ENCODE peak calls at places on chromosomes 7 and 10, in four cellular contexts. One of them, this sample, is unnamed.

GRCh38 chr10:29104661-29105369 is 184.1 kb upstream of the LYZL1 start:
- DNase-seq in HepG2: peak
- DNase-seq in K562: no peak
- DNase-seq in GM12878: no peak
- DNase-seq in this sample: peak

GRCh38 chr7:147653456-147653855 is 937.1 kb upstream of the C7orf33 start:
- DNase-seq in K562: no peak
- DNase-seq in GM12878: no peak
- DNase-seq in HepG2: no peak
- DNase-seq in this sample: no peak

GRCh38 chr10:75480374-75480773 is 49.0 kb downstream of the LRMDA start:
- DNase-seq in K562: no peak
- DNase-seq in GM12878: no peak
- DNase-seq in HepG2: peak
- DNase-seq in this sample: no peak

GRCh38 chr7:28076421-28077163 is 104.0 kb downstream of the JAZF1 start:
- DNase-seq in GM12878: no peak
- DNase-seq in K562: no peak
- DNase-seq in HepG2: no peak
- DNase-seq in this sample: no peak

GRCh38 chr10:73485320-73485719 is 10.5 kb downstream of the PPP3CB start:
- DNase-seq in K562: no peak
- DNase-seq in HepG2: no peak
- DNase-seq in GM12878: no peak
- DNase-seq in this sample: no peak

GRCh38 chr7:151810434-151811232 is 66.3 kb downstream of the PRKAG2 start:
- DNase-seq in GM12878: no peak
- DNase-seq in K562: no peak
- DNase-seq in HepG2: no peak
- DNase-seq in this sample: no peak

GRCh38 chr7:157271991-157272324 is 64.8 kb upstream of the DNAJB6 start:
- DNase-seq in HepG2: peak
- DNase-seq in K562: no peak
- DNase-seq in GM12878: no peak
- DNase-seq in this sample: peak

GRCh38 chr7:36605261-36605660 is 119.0 kb downstream of the AOAH start:
- DNase-seq in K562: no peak
- DNase-seq in HepG2: no peak
- DNase-seq in GM12878: no peak
- DNase-seq in this sample: no peak

GRCh38 chr7:136403591-136403990 is 426.4 kb upstream of the MTPN start:
- DNase-seq in GM12878: no peak
- DNase-seq in K562: no peak
- DNase-seq in HepG2: no peak
- DNase-seq in this sample: no peak

GRCh38 chr10:95333997-95334792 is 43.4 kb upstream of the PDLIM1 start:
- DNase-seq in HepG2: no peak
- DNase-seq in K562: peak
- DNase-seq in GM12878: no peak
- DNase-seq in this sample: peak

GRCh38 chr7:39811161-39811614 is 138.9 kb upstream of the CDK13 start:
- DNase-seq in K562: no peak
- DNase-seq in GM12878: no peak
- DNase-seq in HepG2: no peak
- DNase-seq in this sample: no peak

GRCh38 chr10:33237736-33238624 is 96.5 kb downstream of the NRP1 start:
- DNase-seq in HepG2: peak
- DNase-seq in GM12878: no peak
- DNase-seq in K562: no peak
- DNase-seq in this sample: peak

GRCh38 chr7:2269468-2270460 is 27.7 kb downstream of the NUDT1 start:
- DNase-seq in HepG2: peak
- DNase-seq in K562: no peak
- DNase-seq in GM12878: no peak
- DNase-seq in this sample: no peak

GRCh38 chr10:132396495-132397035 is 435 bp upstream of the PWWP2B start:
- DNase-seq in HepG2: peak
- DNase-seq in K562: peak
- DNase-seq in GM12878: no peak
- DNase-seq in this sample: no peak

GRCh38 chr7:39921505-39922250 is 28.4 kb upstream of the CDK13 start:
- DNase-seq in GM12878: no peak
- DNase-seq in K562: no peak
- DNase-seq in HepG2: no peak
- DNase-seq in this sample: no peak

GRCh38 chr7:22348379-22348778 is 8.6 kb downstream of the RAPGEF5 start:
- DNase-seq in GM12878: no peak
- DNase-seq in HepG2: no peak
- DNase-seq in K562: peak
- DNase-seq in this sample: no peak

GRCh38 chr10:30098624-30099023 is 39.2 kb upstream of the JCAD start:
- DNase-seq in GM12878: no peak
- DNase-seq in HepG2: no peak
- DNase-seq in K562: no peak
- DNase-seq in this sample: peak

GRCh38 chr10:117133273-117134083 is 4.6 kb downstream of the VAX1 start:
- DNase-seq in HepG2: no peak
- DNase-seq in GM12878: no peak
- DNase-seq in K562: no peak
- DNase-seq in this sample: no peak

GRCh38 chr7:11716185-11716584 is 115.8 kb downstream of the THSD7A start:
- DNase-seq in GM12878: no peak
- DNase-seq in K562: no peak
- DNase-seq in HepG2: no peak
- DNase-seq in this sample: no peak

GRCh38 chr10:122514045-122514840 is 46.3 kb upstream of the DMBT1 start:
- DNase-seq in GM12878: no peak
- DNase-seq in K562: no peak
- DNase-seq in HepG2: no peak
- DNase-seq in this sample: no peak

GRCh38 chr10:61701055-61701705 is 38.5 kb downstream of the CABCOCO1 start:
- DNase-seq in K562: no peak
- DNase-seq in HepG2: no peak
- DNase-seq in GM12878: no peak
- DNase-seq in this sample: no peak

GRCh38 chr10:72379062-72379461 is 24.3 kb upstream of the DNAJB12 start:
- DNase-seq in GM12878: no peak
- DNase-seq in HepG2: no peak
- DNase-seq in K562: no peak
- DNase-seq in this sample: no peak

GRCh38 chr10:125155101-125155500 is 5.3 kb downstream of the CTBP2 start:
- DNase-seq in HepG2: no peak
- DNase-seq in K562: no peak
- DNase-seq in GM12878: no peak
- DNase-seq in this sample: no peak

GRCh38 chr10:8050561-8051108 is 3.9 kb upstream of the GATA3 start:
- DNase-seq in K562: no peak
- DNase-seq in GM12878: no peak
- DNase-seq in HepG2: peak
- DNase-seq in this sample: peak

GRCh38 chr10:86840498-86840897 is 84.1 kb downstream of the BMPR1A start:
- DNase-seq in HepG2: no peak
- DNase-seq in GM12878: no peak
- DNase-seq in K562: no peak
- DNase-seq in this sample: no peak

GRCh38 chr10:129622736-129623135 is 155.7 kb downstream of the MGMT start:
- DNase-seq in HepG2: no peak
- DNase-seq in K562: no peak
- DNase-seq in GM12878: no peak
- DNase-seq in this sample: no peak

GRCh38 chr7:11786186-11786585 is 45.8 kb downstream of the THSD7A start:
- DNase-seq in GM12878: no peak
- DNase-seq in HepG2: no peak
- DNase-seq in K562: no peak
- DNase-seq in this sample: peak

GRCh38 chr10:110529596-110530011 is 31.9 kb downstream of the DUSP5 start:
- DNase-seq in GM12878: peak
- DNase-seq in K562: no peak
- DNase-seq in HepG2: no peak
- DNase-seq in this sample: no peak

GRCh38 chr10:110528224-110528997 is 30.7 kb downstream of the DUSP5 start:
- DNase-seq in K562: no peak
- DNase-seq in HepG2: no peak
- DNase-seq in GM12878: no peak
- DNase-seq in this sample: no peak

GRCh38 chr10:110530131-110530831 is 32.6 kb downstream of the DUSP5 start:
- DNase-seq in HepG2: peak
- DNase-seq in GM12878: no peak
- DNase-seq in K562: no peak
- DNase-seq in this sample: peak

GRCh38 chr10:110525349-110526260 is 27.9 kb downstream of the DUSP5 start:
- DNase-seq in GM12878: no peak
- DNase-seq in K562: no peak
- DNase-seq in HepG2: no peak
- DNase-seq in this sample: peak

DNA sequence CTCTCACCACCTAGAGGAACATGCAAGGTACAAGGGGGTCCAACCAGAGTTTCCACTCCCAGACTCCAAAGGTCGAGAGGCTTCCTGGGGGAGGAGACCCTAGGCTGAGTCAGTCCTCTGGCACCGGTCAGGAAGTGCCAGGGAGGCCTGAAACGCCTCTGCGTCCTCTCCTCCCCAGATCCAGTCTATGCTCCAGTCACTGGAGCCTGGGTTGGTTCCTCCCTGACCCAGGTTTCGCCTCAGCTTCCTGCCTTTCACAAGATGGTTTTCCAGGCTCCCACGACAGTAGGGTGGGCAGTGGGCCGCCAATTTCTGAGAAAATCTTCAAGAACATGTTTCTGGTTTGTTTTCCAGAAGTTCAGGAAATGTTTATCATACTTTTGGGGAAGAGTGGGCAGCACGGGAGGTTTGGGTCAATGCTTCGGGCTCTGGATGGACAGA is 30.0 kb downstream of the DUSP5 start:
- DNase-seq in K562: no peak
- DNase-seq in HepG2: peak
- DNase-seq in GM12878: no peak
- DNase-seq in this sample: no peak
- TF ChIP-seq JUNB in K562: no peak
- TF ChIP-seq JUNB in HepG2: no peak
- TF ChIP-seq JUNB in GM12878: no peak
- TF ChIP-seq JUNB in this sample: no peak

GRCh38 chr7:128708824-128709223 is 30.3 kb upstream of the CALU start:
- DNase-seq in K562: peak
- DNase-seq in GM12878: no peak
- DNase-seq in HepG2: no peak
- DNase-seq in this sample: no peak

GRCh38 chr7:128710391-128710930 is 28.7 kb upstream of the CALU start:
- DNase-seq in HepG2: no peak
- DNase-seq in K562: no peak
- DNase-seq in GM12878: no peak
- DNase-seq in this sample: no peak

GRCh38 chr7:128707752-128708151 is 31.4 kb upstream of the CALU start:
- DNase-seq in K562: no peak
- DNase-seq in GM12878: no peak
- DNase-seq in HepG2: no peak
- DNase-seq in this sample: no peak

GRCh38 chr7:128705891-128706333 is 33.2 kb upstream of the CALU start:
- DNase-seq in HepG2: no peak
- DNase-seq in K562: peak
- DNase-seq in GM12878: no peak
- DNase-seq in this sample: no peak

GRCh38 chr7:128708235-128708634 is 30.9 kb upstream of the CALU start:
- DNase-seq in GM12878: no peak
- DNase-seq in HepG2: no peak
- DNase-seq in K562: no peak
- DNase-seq in this sample: no peak
- TF ChIP-seq ESRRA in GM12878: no peak
- TF ChIP-seq ESRRA in HepG2: no peak
- TF ChIP-seq ESRRA in K562: no peak
- TF ChIP-seq ESRRA in this sample: no peak

GRCh38 chr7:101140746-101141382 is 13.4 kb upstream of the AP1S1 start:
- DNase-seq in HepG2: no peak
- DNase-seq in K562: no peak
- DNase-seq in GM12878: no peak
- DNase-seq in this sample: no peak

GRCh38 chr7:101137651-101138148 is 10.8 kb downstream of the SERPINE1 start:
- DNase-seq in GM12878: no peak
- DNase-seq in K562: no peak
- DNase-seq in HepG2: no peak
- DNase-seq in this sample: no peak

GRCh38 chr7:101134399-101134980 is 7.6 kb downstream of the SERPINE1 start:
- DNase-seq in K562: no peak
- DNase-seq in GM12878: no peak
- DNase-seq in HepG2: no peak
- DNase-seq in this sample: no peak

GRCh38 chr7:101140339-101140699 is 13.4 kb downstream of the SERPINE1 start:
- DNase-seq in K562: no peak
- DNase-seq in GM12878: no peak
- DNase-seq in HepG2: no peak
- DNase-seq in this sample: no peak

GRCh38 chr7:101138149-101138870 is 11.4 kb downstream of the SERPINE1 start:
- DNase-seq in K562: peak
- DNase-seq in GM12878: peak
- DNase-seq in HepG2: peak
- DNase-seq in this sample: peak
- TF ChIP-seq JUNB in K562: peak
- TF ChIP-seq JUNB in GM12878: peak
- TF ChIP-seq JUNB in HepG2: peak
- TF ChIP-seq JUNB in this sample: peak

GRCh38 chr10:126390324-126390723 is 2.0 kb upstream of the ADAM12 start:
- DNase-seq in HepG2: no peak
- DNase-seq in GM12878: no peak
- DNase-seq in K562: no peak
- DNase-seq in this sample: no peak

GRCh38 chr10:126392068-126392467 is 3.8 kb upstream of the ADAM12 start:
- DNase-seq in K562: no peak
- DNase-seq in HepG2: no peak
- DNase-seq in GM12878: no peak
- DNase-seq in this sample: no peak

GRCh38 chr10:126387041-126387908 is 1.0 kb downstream of the ADAM12 start:
- DNase-seq in K562: peak
- DNase-seq in HepG2: no peak
- DNase-seq in GM12878: no peak
- DNase-seq in this sample: peak

GRCh38 chr10:126391162-126391880 is 3.0 kb upstream of the ADAM12 start:
- DNase-seq in GM12878: no peak
- DNase-seq in K562: no peak
- DNase-seq in HepG2: no peak
- DNase-seq in this sample: no peak

GRCh38 chr10:126387931-126388911 is at the start of gene ADAM12:
- DNase-seq in HepG2: no peak
- DNase-seq in GM12878: no peak
- DNase-seq in K562: no peak
- DNase-seq in this sample: peak
- TF ChIP-seq ESRRA in HepG2: no peak
- TF ChIP-seq ESRRA in GM12878: no peak
- TF ChIP-seq ESRRA in K562: no peak
- TF ChIP-seq ESRRA in this sample: no peak

GRCh38 chr10:49075743-49076142 is 39.6 kb downstream of the VSTM4 start:
- DNase-seq in GM12878: no peak
- DNase-seq in K562: no peak
- DNase-seq in HepG2: no peak
- DNase-seq in this sample: no peak
- TF ChIP-seq JUNB in GM12878: no peak
- TF ChIP-seq JUNB in K562: no peak
- TF ChIP-seq JUNB in HepG2: no peak
- TF ChIP-seq JUNB in this sample: no peak

GRCh38 chr10:58531084-58531695 is 18.5 kb downstream of the BICC1 start:
- DNase-seq in K562: peak
- DNase-seq in GM12878: peak
- DNase-seq in HepG2: peak
- DNase-seq in this sample: no peak
- TF ChIP-seq ESRRA in K562: no peak
- TF ChIP-seq ESRRA in GM12878: no peak
- TF ChIP-seq ESRRA in HepG2: no peak
- TF ChIP-seq ESRRA in this sample: no peak